ENCODE peak calls at places on chromosomes 6 and 20, in five cellular contexts. U, X, W, S and K are unnamed samples.

GRCh38 chr6:4973972-4974885 is 29.6 kb downstream of the RPP40 start:
- DNase-seq in U (peak; percentile 76), X (no peak), W (peak; percentile 57), S (no peak), K (no peak)

GRCh38 chr6:131780600-131780999 is 27.2 kb upstream of the ENPP1 start:
- DNase-seq in U (no peak), X (no peak), W (no peak), S (no peak), K (no peak)

GRCh38 chr6:7846971-7847818 is 63.4 kb downstream of the TXNDC5 start:
- DNase-seq in U (peak; percentile 64), X (no peak), W (peak; percentile 17), S (no peak), K (no peak)

GRCh38 chr6:33344771-33345697 is 27.5 kb upstream of the ZBTB22 start:
- DNase-seq in U (peak; percentile 88), X (peak; percentile 62), W (peak; percentile 62), S (peak; percentile 85), K (peak; percentile 72)

GRCh38 chr20:24690408-24690807 is 221.0 kb downstream of the SYNDIG1 start:
- DNase-seq in U (no peak), X (no peak), W (no peak), S (no peak), K (no peak)

GRCh38 chr6:25046942-25047341 is 111.2 kb upstream of the RIPOR2 start:
- DNase-seq in U (no peak), X (no peak), W (no peak), S (no peak), K (no peak)

GRCh38 chr6:4635666-4636065 is 140.5 kb upstream of the CDYL start:
- DNase-seq in U (peak; percentile 78), X (no peak), W (no peak), S (no peak), K (no peak)

GRCh38 chr6:44003345-44004061 is 123.7 kb downstream of the MRPL14 start:
- DNase-seq in U (no peak), X (no peak), W (no peak), S (no peak), K (no peak)

GRCh38 chr6:89242574-89243330 is 25.6 kb upstream of the GABRR1 start:
- DNase-seq in U (peak; percentile 55), X (peak; percentile 14), W (peak; percentile 57), S (peak; percentile 60), K (peak; percentile 10)

GRCh38 chr6:125001684-125002083 is 39.4 kb downstream of the RNF217 start:
- DNase-seq in U (no peak), X (no peak), W (no peak), S (no peak), K (no peak)

GRCh38 chr6:168526841-168527281 is 85.9 kb downstream of the SMOC2 start:
- DNase-seq in U (no peak), X (no peak), W (peak; percentile 43), S (no peak), K (no peak)

GRCh38 chr6:111610548-111611172 is 5.0 kb upstream of the TRAF3IP2 start:
- DNase-seq in U (no peak), X (no peak), W (no peak), S (peak; percentile 77), K (no peak)

GRCh38 chr20:24778585-24779031 is 170.5 kb upstream of the CST7 start:
- DNase-seq in U (no peak), X (no peak), W (no peak), S (peak; percentile 47), K (no peak)

GRCh38 chr20:5550738-5551529 is 199.3 kb upstream of the SHLD1 start:
- DNase-seq in U (no peak), X (no peak), W (no peak), S (peak; percentile 21), K (no peak)

GRCh38 chr6:25389501-25389900 is 110.3 kb downstream of the CARMIL1 start:
- DNase-seq in U (peak; percentile 35), X (no peak), W (peak; percentile 39), S (no peak), K (no peak)

GRCh38 chr6:149380523-149380922 is 19.5 kb upstream of the SUMO4 start:
- DNase-seq in U (no peak), X (no peak), W (no peak), S (no peak), K (no peak)

GRCh38 chr6:12595161-12595792 is 121.3 kb upstream of the PHACTR1 start:
- DNase-seq in U (peak; percentile 52), X (no peak), W (no peak), S (no peak), K (no peak)

GRCh38 chr20:55375920-55376319 is 629.4 kb downstream of the CBLN4 start:
- DNase-seq in U (no peak), X (no peak), W (no peak), S (no peak), K (no peak)